ENCODE peak calls at places on chromosome 2, in ten cellular contexts. E is neural progenitor cell; P is heart left ventricle; A is naive thymus-derived CD8-positive, alpha-beta T cell; M is stimulated activated CD8-positive, alpha-beta memory T cell treated with anti-CD3 and anti-CD28 coated beads, Interleukin-15, amount 100 ng/mL, for 24 hours; J is activated CD4-positive, CD25-positive, alpha-beta regulatory T cell; F is amygdala; Z is kidney glomerular epithelial cell; G is D341Med; W is stromal cell of bone marrow. Q is an unnamed sample.

GRCh38 chr2:172623249-172623965 is 67.5 kb downstream of the PDK1 start:
- DNase-seq in E (no peak), P (no peak), A (no peak), M (no peak), J (no peak), F (no peak), Z (no peak), G (no peak), W (peak), Q (no peak)

GRCh38 chr2:55779459-55780421 is 86.1 kb upstream of the PNPT1 start:
- DNase-seq in E (no peak), P (no peak), A (no peak), M (no peak), J (no peak), F (no peak), Z (peak), G (no peak), W (no peak), Q (peak)

GRCh38 chr2:64141711-64142405 is 2.4 kb downstream of the PELI1 start:
- DNase-seq in E (peak), P (no peak), A (no peak), M (no peak), J (no peak), F (no peak), Z (peak), G (no peak), W (no peak), Q (peak)

GRCh38 chr2:46669996-46670793 is 190.8 kb downstream of the TMEM247 start:
- DNase-seq in E (no peak), P (no peak), A (no peak), M (no peak), J (no peak), F (no peak), Z (no peak), G (peak), W (no peak), Q (no peak)

GRCh38 chr2:190150413-190150812 is 87.9 kb upstream of the MSTN start:
- DNase-seq in E (no peak), P (no peak), A (no peak), M (no peak), J (no peak), F (no peak), Z (no peak), G (no peak), W (no peak), Q (no peak)

GRCh38 chr2:178807227-178808008 is at the start of gene TTN:
- DNase-seq in E (no peak), P (peak), A (no peak), M (no peak), J (no peak), F (no peak), Z (no peak), G (no peak), W (no peak), Q (no peak)

GRCh38 chr2:174035981-174036742 is 71.0 kb upstream of the SP3 start:
- DNase-seq in E (no peak), P (peak), A (no peak), M (no peak), J (no peak), F (no peak), Z (no peak), G (no peak), W (no peak), Q (peak)

GRCh38 chr2:185643434-185643833 is 95.2 kb upstream of the FSIP2 start:
- DNase-seq in E (no peak), P (no peak), A (no peak), M (no peak), J (no peak), F (no peak), Z (peak), G (no peak), W (no peak), Q (no peak)

GRCh38 chr2:148507970-148508369 is 136.6 kb upstream of the EPC2 start:
- DNase-seq in E (peak), P (peak), A (no peak), M (no peak), J (no peak), F (no peak), Z (no peak), G (no peak), W (no peak), Q (no peak)

GRCh38 chr2:199147216-199147615 is 310.5 kb downstream of the SATB2 start:
- DNase-seq in E (no peak), P (no peak), A (no peak), M (no peak), J (no peak), F (no peak), Z (no peak), G (no peak), W (no peak), Q (no peak)

GRCh38 chr2:231929961-231930600 is 3.9 kb upstream of the NPPC start:
- DNase-seq in E (peak), P (peak), A (no peak), M (no peak), J (no peak), F (no peak), Z (no peak), G (peak), W (no peak), Q (no peak)

GRCh38 chr2:184599875-184600227 is 1.5 kb downstream of the ZNF804A start:
- DNase-seq in E (no peak), P (no peak), A (no peak), M (no peak), J (no peak), F (no peak), Z (no peak), G (no peak), W (no peak), Q (no peak)

GRCh38 chr2:10184421-10184820 is 61.9 kb downstream of the RRM2 start:
- DNase-seq in E (no peak), P (no peak), A (no peak), M (no peak), J (no peak), F (no peak), Z (no peak), G (no peak), W (no peak), Q (no peak)

GRCh38 chr2:99953750-99954149 is 188.6 kb downstream of the AFF3 start:
- DNase-seq in E (no peak), P (no peak), A (no peak), M (no peak), J (no peak), F (no peak), Z (no peak), G (no peak), W (no peak), Q (no peak)

GRCh38 chr2:142980246-142981068 is 103.0 kb downstream of the KYNU start:
- DNase-seq in E (peak), P (no peak), A (no peak), M (no peak), J (no peak), F (no peak), Z (peak), G (peak), W (peak), Q (peak)

GRCh38 chr2:68371581-68371980 is 6.5 kb downstream of the PLEK start:
- DNase-seq in E (no peak), P (no peak), A (no peak), M (no peak), J (no peak), F (no peak), Z (no peak), G (no peak), W (no peak), Q (no peak)

GRCh38 chr2:11764920-11765319 is 18.5 kb downstream of the LPIN1 start:
- DNase-seq in E (no peak), P (no peak), A (no peak), M (no peak), J (no peak), F (no peak), Z (no peak), G (no peak), W (no peak), Q (no peak)